ENCODE peak calls at places on chromosomes 3 and 15, in eight cellular contexts. N, M, V, S, U, H, X and Q are unnamed samples.

GRCh38 chr15:85762756-85763127 is 32.0 kb downstream of the KLHL25 start:
- DNase-seq in H (no peak), M (no peak), X (no peak), U (no peak), V (no peak), S (no peak), N (no peak), Q (no peak)

GRCh38 chr3:121592856-121593702 is at the start of gene FBXO40:
- DNase-seq in H (no peak), X (peak), M (no peak), V (no peak), N (no peak), S (peak), U (no peak), Q (no peak)

GRCh38 chr3:133782454-133782853 is 23.2 kb upstream of the SRPRB start:
- DNase-seq in M (no peak), U (no peak), S (no peak), H (no peak), V (no peak), N (no peak), X (no peak), Q (no peak)

GRCh38 chr3:81684739-81685395 is 76.6 kb downstream of the GBE1 start:
- DNase-seq in V (peak), N (peak), S (no peak), U (no peak), M (peak), H (peak), X (no peak), Q (no peak)

GRCh38 chr3:23865595-23866396 is 51.0 kb downstream of the NKIRAS1 start:
- DNase-seq in N (peak), S (peak), M (no peak), X (peak), U (no peak), H (peak), V (peak), Q (no peak)

GRCh38 chr3:39189648-39190269 is 2.6 kb downstream of the XIRP1 start:
- DNase-seq in H (peak), M (peak), S (peak), X (peak), V (peak), U (no peak), N (peak), Q (no peak)

GRCh38 chr15:31473384-31474058 is 146.9 kb downstream of the KLF13 start:
- DNase-seq in U (no peak), M (no peak), V (no peak), H (no peak), S (no peak), X (no peak), N (no peak), Q (no peak)

GRCh38 chr3:66414846-66415245 is 86.0 kb downstream of the LRIG1 start:
- DNase-seq in V (no peak), U (no peak), X (no peak), H (no peak), M (no peak), S (no peak), N (no peak), Q (no peak)

GRCh38 chr3:8970971-8971589 is 7.8 kb upstream of the RAD18 start:
- DNase-seq in H (peak), U (no peak), S (peak), X (peak), V (peak), M (peak), N (peak), Q (peak)

DNA sequence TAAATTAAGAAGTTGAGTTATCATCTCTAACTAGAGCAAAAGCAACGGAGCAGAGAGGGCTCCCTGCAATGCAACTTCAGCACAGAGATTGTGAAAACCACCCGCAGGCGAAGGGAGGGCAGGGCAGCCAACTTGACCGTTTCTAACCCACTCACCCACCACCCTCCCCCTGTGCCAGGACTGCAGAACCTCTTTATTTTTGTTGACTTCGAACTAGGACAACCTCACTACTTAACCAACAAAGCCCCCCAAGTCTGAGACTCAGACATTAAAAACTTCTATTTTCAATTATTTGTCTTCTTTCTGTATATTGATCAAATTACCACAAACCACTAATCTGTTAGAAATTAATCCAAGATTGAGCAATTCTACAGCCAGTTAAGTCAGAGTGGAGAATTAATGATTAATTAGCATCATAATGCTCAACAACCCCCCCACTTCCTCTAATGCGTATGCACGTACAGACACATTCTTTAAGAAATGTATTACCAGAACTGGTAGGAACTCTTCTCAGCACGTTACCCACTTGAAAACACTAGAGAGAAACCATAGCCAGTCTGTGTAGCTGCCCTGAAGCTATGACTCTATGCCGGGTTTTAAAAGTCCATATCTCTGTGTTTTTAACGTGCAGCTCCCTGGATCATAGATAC is 2.0 kb downstream of the MGLL start:
- DNase-seq in S (no peak), X (peak), U (no peak), H (peak), N (no peak), V (peak), M (peak), Q (no peak)
- TF ChIP-seq CTCF in S (no peak), X (peak), U (peak), H (peak), N (peak), V (peak), M (no peak), Q (peak)

DNA sequence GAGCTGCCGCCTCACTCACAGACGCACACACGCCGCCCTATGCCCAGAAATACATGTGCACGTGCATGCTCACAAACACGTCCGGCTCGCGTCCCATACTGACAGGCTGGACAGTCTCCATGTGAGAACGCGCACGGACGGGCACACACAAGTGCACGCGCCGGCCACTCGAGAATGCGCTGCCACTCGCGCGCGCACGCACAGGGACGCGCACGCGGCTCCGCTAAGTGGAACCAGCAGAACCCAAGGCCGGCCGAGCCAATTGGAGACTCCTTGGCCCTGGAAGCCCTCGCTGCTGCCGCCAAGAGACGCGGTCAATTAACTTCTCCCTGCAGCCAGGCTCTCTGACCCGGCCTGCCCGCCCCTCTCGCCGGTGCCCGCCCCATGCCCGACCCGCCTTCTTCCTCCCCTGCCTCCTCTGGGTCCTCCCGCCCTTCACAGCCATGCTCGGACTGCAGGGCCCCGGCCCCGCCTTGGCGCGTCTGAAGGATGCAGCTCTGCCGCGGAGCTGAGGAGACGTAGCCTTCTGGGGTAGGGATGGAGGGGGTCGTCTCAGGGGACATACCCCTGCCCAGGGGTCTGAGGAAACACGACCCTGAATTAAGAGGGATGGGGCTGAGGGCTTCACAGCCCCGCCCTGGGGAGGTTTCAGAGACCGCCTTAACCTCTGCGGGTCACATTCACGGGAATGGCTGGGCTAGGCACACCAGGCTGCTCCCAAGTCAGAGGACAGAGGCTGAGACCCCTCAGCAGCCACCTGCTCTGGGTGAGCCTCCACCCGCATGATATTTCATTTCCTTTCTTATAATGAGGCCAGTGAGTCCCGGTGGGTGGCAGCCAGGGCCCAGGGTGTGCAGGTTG is 15.0 kb downstream of the PTH1R start:
- DNase-seq in M (peak), H (peak), U (peak), S (peak), X (peak), N (peak), V (peak), Q (peak)
- TF ChIP-seq CTCF in M (no peak), H (no peak), U (no peak), S (peak), X (no peak), N (no peak), V (no peak), Q (no peak)

GRCh38 chr15:99343836-99344551 is 92.7 kb downstream of the LRRC28 start:
- DNase-seq in H (no peak), V (peak), X (no peak), M (peak), S (peak), N (no peak), U (no peak), Q (no peak)
- TF ChIP-seq CTCF in H (no peak), V (peak), X (peak), M (no peak), S (peak), N (peak), U (no peak), Q (peak)

GRCh38 chr3:60953406-60953805 is 297.8 kb downstream of the FHIT start:
- DNase-seq in H (no peak), S (no peak), N (no peak), M (peak), X (no peak), U (no peak), V (peak), Q (no peak)

GRCh38 chr3:60949146-60949545 is 302.1 kb downstream of the FHIT start:
- DNase-seq in U (no peak), H (no peak), X (no peak), S (no peak), V (no peak), M (no peak), N (no peak), Q (no peak)

GRCh38 chr3:60954049-60954448 is 297.2 kb downstream of the FHIT start:
- DNase-seq in N (no peak), U (no peak), S (no peak), M (peak), X (no peak), H (no peak), V (no peak), Q (no peak)

GRCh38 chr3:60948488-60948887 is 302.8 kb downstream of the FHIT start:
- DNase-seq in M (peak), U (no peak), X (peak), N (peak), V (peak), S (no peak), H (no peak), Q (no peak)
- TF ChIP-seq CTCF in M (peak), U (peak), X (peak), N (peak), V (peak), S (peak), H (peak), Q (peak)

GRCh38 chr3:4859788-4860187 is 119.4 kb upstream of the BHLHE40 start:
- DNase-seq in M (no peak), S (no peak), N (no peak), U (no peak), H (no peak), X (no peak), V (no peak), Q (no peak)
- TF ChIP-seq CTCF in M (no peak), S (no peak), N (no peak), U (no peak), H (no peak), X (no peak), V (no peak), Q (no peak)

GRCh38 chr3:99845999-99846398 is 28.3 kb downstream of the CMSS1 start:
- DNase-seq in M (no peak), S (no peak), H (no peak), N (no peak), U (no peak), V (no peak), X (no peak), Q (no peak)

GRCh38 chr3:99845335-99845734 is 27.7 kb downstream of the CMSS1 start:
- DNase-seq in N (no peak), U (no peak), X (no peak), M (no peak), V (no peak), H (no peak), S (no peak), Q (no peak)

GRCh38 chr3:99848433-99848832 is 30.8 kb downstream of the CMSS1 start:
- DNase-seq in X (no peak), N (no peak), S (no peak), U (no peak), M (no peak), H (no peak), V (no peak), Q (no peak)

GRCh38 chr3:99843590-99844260 is 26.1 kb downstream of the CMSS1 start:
- DNase-seq in U (no peak), S (no peak), N (no peak), X (no peak), V (peak), M (no peak), H (no peak), Q (no peak)

GRCh38 chr3:99846472-99846871 is 28.8 kb downstream of the CMSS1 start:
- DNase-seq in V (peak), M (peak), U (no peak), N (peak), S (no peak), H (peak), X (peak), Q (no peak)
- TF ChIP-seq CTCF in V (no peak), M (no peak), U (no peak), N (no peak), S (no peak), H (no peak), X (no peak), Q (no peak)